ENCODE peak calls at places on chromosomes 6 and 20, in six cellular contexts. One of them, this sample, is unnamed.
A peak's percentile ranks its signal among the peaks of the same experiment; 100 is the strongest.

GRCh38 chr6:75368151-75368779 is 83.7 kb upstream of the TMEM30A start:
- DNase-seq in choroid plexus epithelial cell: peak; percentile 63
- DNase-seq in astrocyte of the spinal cord: no peak
- DNase-seq in suprapubic skin: no peak
- DNase-seq in nephron progenitor cell: peak; percentile 23
- DNase-seq in retinal pigment epithelial cell: no peak
- DNase-seq in this sample: no peak

GRCh38 chr6:42979523-42980177 is 669 bp upstream of the PEX6 start:
- DNase-seq in astrocyte of the spinal cord: peak; percentile 48
- DNase-seq in nephron progenitor cell: no peak
- DNase-seq in choroid plexus epithelial cell: no peak
- DNase-seq in suprapubic skin: no peak
- DNase-seq in retinal pigment epithelial cell: no peak
- DNase-seq in this sample: no peak

GRCh38 chr20:32563311-32564272 is 21.5 kb downstream of the NOL4L start:
- DNase-seq in retinal pigment epithelial cell: no peak
- DNase-seq in nephron progenitor cell: no peak
- DNase-seq in astrocyte of the spinal cord: no peak
- DNase-seq in suprapubic skin: no peak
- DNase-seq in choroid plexus epithelial cell: no peak
- DNase-seq in this sample: no peak

GRCh38 chr6:154386848-154387717 is 30.5 kb upstream of the IPCEF1 start:
- DNase-seq in nephron progenitor cell: no peak
- DNase-seq in astrocyte of the spinal cord: peak; percentile 90
- DNase-seq in retinal pigment epithelial cell: peak; percentile 85
- DNase-seq in suprapubic skin: no peak
- DNase-seq in choroid plexus epithelial cell: peak; percentile 92
- DNase-seq in this sample: no peak

GRCh38 chr6:148998704-148999103 is 251.9 kb downstream of the UST start:
- DNase-seq in choroid plexus epithelial cell: peak; percentile 35
- DNase-seq in astrocyte of the spinal cord: peak; percentile 43
- DNase-seq in suprapubic skin: no peak
- DNase-seq in nephron progenitor cell: no peak
- DNase-seq in retinal pigment epithelial cell: no peak
- DNase-seq in this sample: no peak

GRCh38 chr6:2973656-2974055 is 2.3 kb upstream of the SERPINB6 start:
- DNase-seq in nephron progenitor cell: no peak
- DNase-seq in suprapubic skin: no peak
- DNase-seq in retinal pigment epithelial cell: no peak
- DNase-seq in choroid plexus epithelial cell: no peak
- DNase-seq in astrocyte of the spinal cord: no peak
- DNase-seq in this sample: no peak

GRCh38 chr6:148972481-148972880 is 225.7 kb downstream of the UST start:
- DNase-seq in astrocyte of the spinal cord: peak; percentile 47
- DNase-seq in retinal pigment epithelial cell: no peak
- DNase-seq in nephron progenitor cell: peak; percentile 65
- DNase-seq in choroid plexus epithelial cell: peak; percentile 46
- DNase-seq in suprapubic skin: no peak
- DNase-seq in this sample: no peak

GRCh38 chr6:169326067-169326799 is 72.6 kb upstream of the THBS2 start:
- DNase-seq in astrocyte of the spinal cord: peak; percentile 7
- DNase-seq in nephron progenitor cell: no peak
- DNase-seq in choroid plexus epithelial cell: peak; percentile 72
- DNase-seq in suprapubic skin: no peak
- DNase-seq in retinal pigment epithelial cell: no peak
- DNase-seq in this sample: no peak

GRCh38 chr6:26064619-26065257 is 22.5 kb upstream of the HFE start:
- DNase-seq in nephron progenitor cell: no peak
- DNase-seq in choroid plexus epithelial cell: peak; percentile 80
- DNase-seq in astrocyte of the spinal cord: peak; percentile 45
- DNase-seq in retinal pigment epithelial cell: no peak
- DNase-seq in suprapubic skin: no peak
- DNase-seq in this sample: no peak

GRCh38 chr20:32580970-32581838 is 3.9 kb downstream of the NOL4L start:
- DNase-seq in nephron progenitor cell: no peak
- DNase-seq in astrocyte of the spinal cord: no peak
- DNase-seq in retinal pigment epithelial cell: no peak
- DNase-seq in choroid plexus epithelial cell: no peak
- DNase-seq in suprapubic skin: no peak
- DNase-seq in this sample: no peak

GRCh38 chr6:25815194-25815593 is 16.7 kb downstream of the SLC17A1 start:
- DNase-seq in suprapubic skin: no peak
- DNase-seq in nephron progenitor cell: no peak
- DNase-seq in retinal pigment epithelial cell: no peak
- DNase-seq in choroid plexus epithelial cell: no peak
- DNase-seq in astrocyte of the spinal cord: no peak
- DNase-seq in this sample: no peak

GRCh38 chr20:57513199-57513598 is 11.7 kb downstream of the CTCFL start:
- DNase-seq in astrocyte of the spinal cord: peak; percentile 2
- DNase-seq in choroid plexus epithelial cell: peak; percentile 13
- DNase-seq in suprapubic skin: no peak
- DNase-seq in nephron progenitor cell: no peak
- DNase-seq in retinal pigment epithelial cell: no peak
- DNase-seq in this sample: no peak

DNA sequence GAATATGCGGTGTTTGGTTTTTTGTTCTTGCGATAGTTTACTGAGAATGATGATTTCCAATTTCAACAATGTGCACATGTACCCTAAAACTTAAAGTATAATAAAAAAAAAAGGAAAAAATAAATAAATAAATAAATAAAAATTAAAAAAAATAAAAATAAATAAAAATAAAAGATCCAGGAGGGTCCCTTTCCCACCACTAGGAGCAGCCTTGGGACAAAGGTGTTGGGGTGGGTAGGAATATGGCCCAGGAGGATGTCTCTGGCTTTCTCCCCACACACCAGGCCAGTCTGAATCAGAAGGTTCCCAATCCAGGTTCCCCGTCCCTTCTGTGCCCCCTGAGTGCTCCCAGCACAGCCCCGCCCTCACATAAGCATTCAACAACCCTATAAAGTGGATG is 9.5 kb downstream of the LRFN2 start:
- DNase-seq in nephron progenitor cell: no peak
- DNase-seq in astrocyte of the spinal cord: no peak
- DNase-seq in suprapubic skin: no peak
- DNase-seq in choroid plexus epithelial cell: no peak
- DNase-seq in retinal pigment epithelial cell: no peak
- DNase-seq in this sample: no peak
- TF ChIP-seq CTCF in nephron progenitor cell: no peak
- TF ChIP-seq CTCF in astrocyte of the spinal cord: no peak
- TF ChIP-seq CTCF in suprapubic skin: no peak
- TF ChIP-seq CTCF in choroid plexus epithelial cell: peak; percentile 31
- TF ChIP-seq CTCF in retinal pigment epithelial cell: peak; percentile 25
- TF ChIP-seq CTCF in this sample: no peak

GRCh38 chr6:41073203-41073967 is 611 bp downstream of the NFYA start:
- DNase-seq in choroid plexus epithelial cell: peak; percentile 82
- DNase-seq in retinal pigment epithelial cell: peak; percentile 68
- DNase-seq in astrocyte of the spinal cord: peak; percentile 81
- DNase-seq in suprapubic skin: peak; percentile 93
- DNase-seq in nephron progenitor cell: peak; percentile 88
- DNase-seq in this sample: peak; percentile 93
- TF ChIP-seq CTCF in choroid plexus epithelial cell: no peak
- TF ChIP-seq CTCF in retinal pigment epithelial cell: peak; percentile 21
- TF ChIP-seq CTCF in astrocyte of the spinal cord: no peak
- TF ChIP-seq CTCF in suprapubic skin: peak; percentile 27
- TF ChIP-seq CTCF in nephron progenitor cell: peak; percentile 34
- TF ChIP-seq CTCF in this sample: peak; percentile 39

GRCh38 chr20:35252037-35252461 is 25.6 kb downstream of the MMP24 start:
- DNase-seq in nephron progenitor cell: no peak
- DNase-seq in choroid plexus epithelial cell: no peak
- DNase-seq in astrocyte of the spinal cord: no peak
- DNase-seq in suprapubic skin: no peak
- DNase-seq in retinal pigment epithelial cell: no peak
- DNase-seq in this sample: no peak

GRCh38 chr20:35251613-35251940 is 25.1 kb downstream of the MMP24 start:
- DNase-seq in choroid plexus epithelial cell: no peak
- DNase-seq in retinal pigment epithelial cell: no peak
- DNase-seq in astrocyte of the spinal cord: no peak
- DNase-seq in nephron progenitor cell: no peak
- DNase-seq in suprapubic skin: no peak
- DNase-seq in this sample: no peak

GRCh38 chr20:35254448-35254999 is 23.4 kb downstream of the MMP24OS start:
- DNase-seq in astrocyte of the spinal cord: no peak
- DNase-seq in choroid plexus epithelial cell: no peak
- DNase-seq in suprapubic skin: no peak
- DNase-seq in nephron progenitor cell: no peak
- DNase-seq in retinal pigment epithelial cell: no peak
- DNase-seq in this sample: no peak

GRCh38 chr20:35248641-35249475 is 22.4 kb downstream of the MMP24 start:
- DNase-seq in choroid plexus epithelial cell: no peak
- DNase-seq in nephron progenitor cell: no peak
- DNase-seq in astrocyte of the spinal cord: no peak
- DNase-seq in retinal pigment epithelial cell: no peak
- DNase-seq in suprapubic skin: no peak
- DNase-seq in this sample: no peak

GRCh38 chr20:35253010-35253409 is 24.9 kb downstream of the MMP24OS start:
- DNase-seq in nephron progenitor cell: no peak
- DNase-seq in retinal pigment epithelial cell: no peak
- DNase-seq in suprapubic skin: no peak
- DNase-seq in astrocyte of the spinal cord: no peak
- DNase-seq in choroid plexus epithelial cell: no peak
- DNase-seq in this sample: no peak
- TF ChIP-seq CTCF in nephron progenitor cell: no peak
- TF ChIP-seq CTCF in retinal pigment epithelial cell: no peak
- TF ChIP-seq CTCF in suprapubic skin: no peak
- TF ChIP-seq CTCF in astrocyte of the spinal cord: no peak
- TF ChIP-seq CTCF in choroid plexus epithelial cell: no peak
- TF ChIP-seq CTCF in this sample: no peak

DNA sequence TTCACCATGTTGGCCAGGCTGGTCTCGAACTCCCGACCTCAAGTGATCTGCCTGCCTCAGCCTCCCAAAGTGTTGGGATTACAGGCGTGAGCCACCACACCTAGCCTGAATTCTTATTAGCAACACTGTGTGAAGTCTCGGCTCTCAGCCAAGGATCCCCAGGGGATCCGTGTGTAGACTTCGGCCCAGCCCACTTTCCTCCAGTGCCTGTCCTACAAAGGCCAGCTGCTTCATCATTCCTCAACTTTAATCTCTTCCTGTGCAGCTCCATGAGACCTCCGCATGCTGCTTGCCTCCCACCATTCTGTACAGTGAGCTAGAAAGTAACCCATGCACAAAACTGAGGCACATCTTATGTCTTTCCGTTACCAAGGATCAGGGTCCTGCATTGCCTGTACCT is 71.8 kb downstream of the SAMD3 start:
- DNase-seq in retinal pigment epithelial cell: no peak
- DNase-seq in choroid plexus epithelial cell: no peak
- DNase-seq in nephron progenitor cell: no peak
- DNase-seq in suprapubic skin: no peak
- DNase-seq in astrocyte of the spinal cord: no peak
- DNase-seq in this sample: no peak
- TF ChIP-seq CTCF in retinal pigment epithelial cell: no peak
- TF ChIP-seq CTCF in choroid plexus epithelial cell: no peak
- TF ChIP-seq CTCF in nephron progenitor cell: no peak
- TF ChIP-seq CTCF in suprapubic skin: no peak
- TF ChIP-seq CTCF in astrocyte of the spinal cord: no peak
- TF ChIP-seq CTCF in this sample: no peak

GRCh38 chr20:22453244-22454080 is 130.9 kb downstream of the FOXA2 start:
- DNase-seq in astrocyte of the spinal cord: no peak
- DNase-seq in suprapubic skin: no peak
- DNase-seq in nephron progenitor cell: no peak
- DNase-seq in retinal pigment epithelial cell: no peak
- DNase-seq in choroid plexus epithelial cell: peak; percentile 25
- DNase-seq in this sample: no peak
- TF ChIP-seq CTCF in astrocyte of the spinal cord: peak; percentile 68
- TF ChIP-seq CTCF in suprapubic skin: no peak
- TF ChIP-seq CTCF in nephron progenitor cell: peak; percentile 75
- TF ChIP-seq CTCF in retinal pigment epithelial cell: peak; percentile 59
- TF ChIP-seq CTCF in choroid plexus epithelial cell: peak; percentile 77
- TF ChIP-seq CTCF in this sample: peak; percentile 72

DNA sequence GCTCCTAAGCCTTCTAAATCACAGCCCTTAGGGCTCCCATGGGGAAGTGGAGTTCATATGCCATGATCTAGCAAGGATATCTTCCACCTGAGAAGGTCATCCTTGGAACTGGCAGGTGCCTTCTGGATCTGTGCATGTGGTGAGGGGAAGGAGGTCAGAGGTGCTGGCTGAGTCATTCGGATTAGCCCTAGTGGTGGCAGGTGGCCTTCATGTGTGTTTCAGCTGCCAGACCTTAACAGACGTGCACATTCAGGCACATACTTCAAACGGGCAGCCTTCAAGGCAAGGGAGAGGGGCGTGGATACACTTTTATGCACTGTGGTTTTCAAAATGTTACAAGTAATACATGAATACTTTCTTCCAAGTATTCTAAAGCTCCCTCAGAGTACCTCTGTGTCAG is 51.2 kb downstream of the BMP6 start:
- DNase-seq in retinal pigment epithelial cell: no peak
- DNase-seq in choroid plexus epithelial cell: no peak
- DNase-seq in astrocyte of the spinal cord: no peak
- DNase-seq in suprapubic skin: no peak
- DNase-seq in nephron progenitor cell: no peak
- DNase-seq in this sample: no peak
- TF ChIP-seq CTCF in retinal pigment epithelial cell: no peak
- TF ChIP-seq CTCF in choroid plexus epithelial cell: no peak
- TF ChIP-seq CTCF in astrocyte of the spinal cord: no peak
- TF ChIP-seq CTCF in suprapubic skin: no peak
- TF ChIP-seq CTCF in nephron progenitor cell: no peak
- TF ChIP-seq CTCF in this sample: no peak

DNA sequence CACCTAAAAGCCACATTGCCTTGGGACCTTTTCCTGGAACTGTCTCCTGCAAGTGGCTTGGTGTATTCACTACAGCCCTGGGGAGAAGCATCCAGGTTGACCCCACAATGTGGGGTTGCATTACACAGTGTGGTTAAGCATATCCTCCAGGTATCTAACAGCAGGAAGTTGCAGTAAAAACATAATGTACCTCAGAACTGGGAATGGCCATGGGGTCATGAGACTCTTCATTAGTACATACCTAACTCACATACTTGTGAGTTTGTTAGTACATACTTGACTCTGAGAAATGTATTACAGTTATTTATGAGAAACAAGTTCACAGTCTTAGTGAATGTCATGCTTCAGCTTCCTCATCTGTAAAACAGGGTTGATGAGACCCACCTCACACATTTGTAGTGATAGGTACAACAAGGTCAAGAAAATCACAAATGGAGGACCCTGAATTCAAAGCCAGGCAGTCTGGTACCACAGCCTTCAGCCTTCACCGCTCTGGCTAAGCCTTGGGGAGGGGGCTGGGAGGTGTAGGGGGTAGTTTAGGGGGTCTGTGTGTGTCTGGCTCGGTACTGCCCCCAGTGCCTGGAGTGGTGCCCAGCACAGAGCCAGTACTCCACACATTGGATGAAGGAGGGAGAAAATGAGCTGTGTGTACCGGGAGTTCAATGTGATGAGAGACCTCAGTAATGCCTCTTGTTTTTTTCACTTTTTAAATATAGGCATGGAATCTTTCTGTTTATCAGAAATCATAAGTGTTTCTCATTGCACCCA is 53.0 kb downstream of the KAT14 start:
- DNase-seq in astrocyte of the spinal cord: no peak
- DNase-seq in suprapubic skin: no peak
- DNase-seq in retinal pigment epithelial cell: peak; percentile 1
- DNase-seq in choroid plexus epithelial cell: peak; percentile 91
- DNase-seq in nephron progenitor cell: no peak
- DNase-seq in this sample: no peak
- TF ChIP-seq CTCF in astrocyte of the spinal cord: no peak
- TF ChIP-seq CTCF in suprapubic skin: no peak
- TF ChIP-seq CTCF in retinal pigment epithelial cell: no peak
- TF ChIP-seq CTCF in choroid plexus epithelial cell: peak; percentile 9
- TF ChIP-seq CTCF in nephron progenitor cell: no peak
- TF ChIP-seq CTCF in this sample: no peak

GRCh38 chr6:143279385-143279784 is 171.1 kb downstream of the ADAT2 start:
- DNase-seq in nephron progenitor cell: peak; percentile 14
- DNase-seq in choroid plexus epithelial cell: peak; percentile 56
- DNase-seq in retinal pigment epithelial cell: no peak
- DNase-seq in astrocyte of the spinal cord: peak; percentile 36
- DNase-seq in suprapubic skin: no peak
- DNase-seq in this sample: no peak
- TF ChIP-seq CTCF in nephron progenitor cell: peak; percentile 18
- TF ChIP-seq CTCF in choroid plexus epithelial cell: peak; percentile 61
- TF ChIP-seq CTCF in retinal pigment epithelial cell: peak; percentile 42
- TF ChIP-seq CTCF in astrocyte of the spinal cord: peak; percentile 38
- TF ChIP-seq CTCF in suprapubic skin: no peak
- TF ChIP-seq CTCF in this sample: peak; percentile 55

GRCh38 chr6:110341671-110342304 is 16.4 kb downstream of the METTL24 start:
- DNase-seq in retinal pigment epithelial cell: no peak
- DNase-seq in choroid plexus epithelial cell: peak; percentile 68
- DNase-seq in suprapubic skin: no peak
- DNase-seq in nephron progenitor cell: peak; percentile 49
- DNase-seq in astrocyte of the spinal cord: no peak
- DNase-seq in this sample: no peak
- TF ChIP-seq CTCF in retinal pigment epithelial cell: peak; percentile 54
- TF ChIP-seq CTCF in choroid plexus epithelial cell: peak; percentile 73
- TF ChIP-seq CTCF in suprapubic skin: no peak
- TF ChIP-seq CTCF in nephron progenitor cell: peak; percentile 58
- TF ChIP-seq CTCF in astrocyte of the spinal cord: peak; percentile 34
- TF ChIP-seq CTCF in this sample: peak; percentile 37

This sample was measured in osteocyte.